ENCODE peak calls at places on chromosomes 5 and 9, in five cellular contexts. A is endothelial cell of umbilical vein; I is stimulated activated CD4-positive, alpha-beta T cell treated with anti-CD3 and anti-CD28 coated beads, Interleukin-2, amount 100 ng/mL, for 48 hours; Z is activated T-cell treated with anti-CD3 and anti-CD28 coated beads for 48 hours; T is adrenal gland. B is an unnamed sample.

GRCh38 chr5:139765409-139766217 is 30.0 kb upstream of the PSD2 start:
- DNase-seq in I (peak; percentile 82), T (peak; percentile 67), Z (peak; percentile 78), A (peak; percentile 76), B (peak; percentile 79)

GRCh38 chr5:463952-464351 is 21.0 kb downstream of the EXOC3 start:
- DNase-seq in T (no peak), I (no peak), Z (peak; percentile 41), A (no peak), B (no peak)

GRCh38 chr5:83368317-83368716 is 103.2 kb upstream of the VCAN start:
- DNase-seq in T (peak; percentile 27), Z (no peak), A (no peak), I (no peak), B (peak; percentile 84)

GRCh38 chr5:43570487-43571158 is 13.7 kb upstream of the PAIP1 start:
- DNase-seq in I (no peak), A (no peak), T (no peak), Z (no peak), B (no peak)

GRCh38 chr5:93402451-93402850 is 178.6 kb downstream of the NR2F1-AS1 start:
- DNase-seq in Z (no peak), I (no peak), T (no peak), A (no peak), B (no peak)

GRCh38 chr5:176573564-176574296 is 24.6 kb downstream of the CDHR2 start:
- DNase-seq in A (peak; percentile 45), T (peak; percentile 62), Z (peak; percentile 71), I (peak; percentile 79), B (peak; percentile 75)

GRCh38 chr5:83608122-83608521 is 112.5 kb downstream of the HAPLN1 start:
- DNase-seq in I (no peak), Z (no peak), T (peak; percentile 31), A (peak; percentile 55), B (peak; percentile 60)

GRCh38 chr9:93911871-93912554 is 43.1 kb downstream of the BARX1 start:
- DNase-seq in I (no peak), Z (no peak), T (no peak), A (no peak), B (no peak)

GRCh38 chr5:154761062-154761740 is 6.0 kb downstream of the LARP1 start:
- DNase-seq in Z (no peak), T (no peak), I (no peak), A (no peak), B (no peak)

GRCh38 chr5:59356813-59357381 is 536.6 kb downstream of the PDE4D start:
- DNase-seq in I (no peak), T (no peak), Z (no peak), A (no peak), B (no peak)

GRCh38 chr9:23824241-23825142 is 1.5 kb downstream of the ELAVL2 start:
- DNase-seq in A (no peak), I (no peak), Z (no peak), T (no peak), B (peak; percentile 10)

GRCh38 chr5:176793736-176794135 is 16.6 kb upstream of the UNC5A start:
- DNase-seq in Z (no peak), T (no peak), I (no peak), A (no peak), B (no peak)

GRCh38 chr9:121997791-121998190 is 95.3 kb downstream of the TTLL11 start:
- DNase-seq in A (peak; percentile 73), Z (no peak), T (no peak), I (no peak), B (no peak)

GRCh38 chr5:135150767-135151166 is 116.7 kb upstream of the PITX1 start:
- DNase-seq in Z (no peak), I (no peak), A (no peak), T (no peak), B (no peak)

GRCh38 chr5:72005676-72006075 is 101.6 kb upstream of the MAP1B start:
- DNase-seq in I (no peak), A (no peak), T (no peak), Z (no peak), B (no peak)

GRCh38 chr5:10337107-10337506 is 16.4 kb upstream of the MARCHF6 start:
- DNase-seq in I (no peak), A (no peak), T (no peak), Z (no peak), B (no peak)

GRCh38 chr5:111975133-111975532 is 218.1 kb upstream of the NREP start:
- DNase-seq in I (no peak), A (no peak), T (no peak), Z (no peak), B (peak; percentile 14)

GRCh38 chr5:7329712-7330111 is 66.2 kb upstream of the ADCY2 start:
- DNase-seq in T (no peak), A (no peak), Z (no peak), I (no peak), B (no peak)

GRCh38 chr5:145847499-145848497 is 12.7 kb upstream of the PRELID2 start:
- DNase-seq in Z (no peak), I (no peak), A (no peak), T (no peak), B (peak; percentile 76)

GRCh38 chr5:122661496-122662180 is 113.2 kb upstream of the SNX2 start:
- DNase-seq in A (no peak), T (no peak), I (no peak), Z (no peak), B (no peak)

GRCh38 chr5:139799359-139799758 is 3.8 kb downstream of the PSD2 start:
- DNase-seq in T (no peak), I (no peak), A (no peak), Z (no peak), B (no peak)

GRCh38 chr5:145478651-145479050 is 356.5 kb downstream of the PRELID2 start:
- DNase-seq in I (no peak), A (no peak), T (no peak), Z (no peak), B (no peak)

GRCh38 chr5:96433066-96433447 is at the start of gene PCSK1:
- DNase-seq in T (no peak), A (no peak), Z (no peak), I (no peak), B (no peak)

GRCh38 chr5:95565280-95565920 is 10.5 kb downstream of the ARSK start:
- DNase-seq in T (no peak), A (no peak), I (no peak), Z (no peak), B (peak; percentile 13)

GRCh38 chr9:112831281-112831851 is 59.3 kb downstream of the SLC46A2 start:
- DNase-seq in Z (no peak), I (no peak), A (peak; percentile 52), T (peak; percentile 27), B (peak; percentile 47)

GRCh38 chr9:89889865-89890264 is 285.1 kb downstream of the GADD45G start:
- DNase-seq in A (no peak), Z (no peak), I (no peak), T (no peak), B (no peak)

GRCh38 chr9:72628191-72628590 is 106.8 kb downstream of the TMC1 start:
- DNase-seq in T (no peak), A (no peak), Z (no peak), I (no peak), B (peak; percentile 20)

GRCh38 chr5:126881821-126882220 is 104.9 kb downstream of the LMNB1 start:
- DNase-seq in I (no peak), Z (no peak), A (no peak), T (no peak), B (no peak)

GRCh38 chr9:112866662-112867274 is 23.9 kb downstream of the SLC46A2 start:
- DNase-seq in A (no peak), T (no peak), Z (no peak), I (no peak), B (peak; percentile 22)

GRCh38 chr9:121821326-121821725 is 169.9 kb downstream of the DAB2IP start:
- DNase-seq in I (no peak), T (no peak), Z (no peak), A (no peak), B (no peak)

GRCh38 chr9:130143279-130143893 is 28.8 kb upstream of the NCS1 start:
- DNase-seq in I (no peak), T (no peak), Z (no peak), A (no peak), B (no peak)

GRCh38 chr5:18113724-18114123 is 479.5 kb downstream of the TAF11L14 start:
- DNase-seq in Z (no peak), I (no peak), A (no peak), T (no peak), B (no peak)

GRCh38 chr9:135075234-135076142 is 12.0 kb upstream of the OLFM1 start:
- DNase-seq in Z (no peak), T (peak; percentile 76), I (no peak), A (no peak), B (peak; percentile 76)

GRCh38 chr9:30075022-30075421 is 2309.4 kb upstream of the ACO1 start:
- DNase-seq in T (no peak), A (no peak), I (no peak), Z (no peak), B (no peak)

B was measured in AG08395.